ENCODE peak calls at places on chromosome 1, in five cellular contexts. X is lower lobe of right lung, S is ELR, O is HCEC 1CT, Y is SIG-M5. U is an unnamed sample.

GRCh38 chr1:168316142-168316541 is 35.5 kb downstream of the TBX19 start:
- DNase-seq in X (no peak), S (no peak), O (no peak), Y (no peak), U (no peak)

GRCh38 chr1:15687446-15687845 is 3.3 kb downstream of the PLEKHM2 start:
- DNase-seq in X (no peak), S (no peak), O (no peak), Y (no peak), U (no peak)

GRCh38 chr1:181038399-181038873 is 4.7 kb downstream of the MR1 start:
- DNase-seq in X (peak), S (peak), O (peak), Y (no peak), U (peak)

GRCh38 chr1:155307247-155307740 is 1.4 kb upstream of the FDPS start:
- DNase-seq in X (no peak), S (peak), O (peak), Y (no peak), U (peak)

GRCh38 chr1:38293530-38293929 is 246.9 kb upstream of the POU3F1 start:
- DNase-seq in X (no peak), S (no peak), O (no peak), Y (no peak), U (no peak)

GRCh38 chr1:200793677-200794076 is 55.0 kb downstream of the CAMSAP2 start:
- DNase-seq in X (no peak), S (no peak), O (no peak), Y (no peak), U (no peak)

GRCh38 chr1:87399701-87400100 is 71.0 kb downstream of the LMO4 start:
- DNase-seq in X (no peak), S (no peak), O (no peak), Y (no peak), U (no peak)

GRCh38 chr1:226946841-226947240 is 6.7 kb downstream of the COQ8A start:
- DNase-seq in X (no peak), S (peak), O (peak), Y (no peak), U (no peak)

GRCh38 chr1:248047008-248047407 is 372 bp downstream of the OR2L3 start:
- DNase-seq in X (no peak), S (no peak), O (no peak), Y (no peak), U (no peak)

U was measured in GDM1.